ENCODE peak calls at places on chromosomes 11 and 22, in eight cellular contexts. L, R, C, G, N, T, E and J are unnamed samples.

GRCh38 chr11:134098566-134099184 is 29.8 kb downstream of the JAM3 start:
- DNase-seq in L (no peak), R (no peak), C (no peak), G (no peak), N (peak; percentile 24), T (no peak), E (no peak), J (no peak)

GRCh38 chr22:17198188-17199130 is 20.8 kb downstream of the ADA2 start:
- DNase-seq in L (no peak), R (no peak), C (no peak), G (peak; percentile 24), N (peak; percentile 60), T (no peak), E (peak; percentile 67), J (no peak)

GRCh38 chr11:107563702-107564101 is 1.8 kb downstream of the ALKBH8 start:
- DNase-seq in L (peak; percentile 66), R (peak; percentile 69), C (no peak), G (peak; percentile 81), N (peak; percentile 51), T (peak; percentile 41), E (no peak), J (peak; percentile 82)

GRCh38 chr11:290621-291231 is 1.8 kb downstream of the PGGHG start:
- DNase-seq in L (no peak), R (no peak), C (no peak), G (no peak), N (no peak), T (no peak), E (peak; percentile 48), J (no peak)

GRCh38 chr22:38724926-38725571 is 19.3 kb downstream of the GTPBP1 start:
- DNase-seq in L (peak; percentile 41), R (peak; percentile 50), C (no peak), G (peak; percentile 69), N (peak; percentile 56), T (no peak), E (peak; percentile 23), J (peak; percentile 44)

GRCh38 chr11:11731311-11732083 is 109.7 kb upstream of the GALNT18 start:
- DNase-seq in L (peak; percentile 73), R (peak; percentile 48), C (no peak), G (peak; percentile 85), N (no peak), T (no peak), E (no peak), J (peak; percentile 19)

GRCh38 chr11:101323997-101324396 is 194.4 kb upstream of the PGR start:
- DNase-seq in L (no peak), R (no peak), C (no peak), G (no peak), N (peak; percentile 2), T (no peak), E (no peak), J (no peak)

GRCh38 chr11:534592-535518 is 521 bp downstream of the HRAS start:
- DNase-seq in L (no peak), R (peak; percentile 9), C (no peak), G (peak; percentile 66), N (peak; percentile 25), T (no peak), E (peak; percentile 77), J (peak; percentile 67)

GRCh38 chr11:75350743-75351540 is 519 bp downstream of the ARRB1 start:
- DNase-seq in L (peak; percentile 46), R (peak; percentile 35), C (no peak), G (peak; percentile 64), N (no peak), T (no peak), E (peak; percentile 78), J (peak; percentile 60)

GRCh38 chr11:77497368-77497767 is 23.5 kb upstream of the PAK1 start:
- DNase-seq in L (peak; percentile 13), R (no peak), C (no peak), G (peak; percentile 30), N (no peak), T (no peak), E (no peak), J (no peak)

GRCh38 chr11:19924321-19925115 is 211.9 kb downstream of the NAV2 start:
- DNase-seq in L (no peak), R (no peak), C (no peak), G (no peak), N (no peak), T (no peak), E (no peak), J (peak; percentile 18)

GRCh38 chr11:134664863-134665535 is 253.0 kb upstream of the B3GAT1 start:
- DNase-seq in L (no peak), R (no peak), C (no peak), G (no peak), N (no peak), T (no peak), E (no peak), J (no peak)

GRCh38 chr22:27991586-27992293 is 72.7 kb upstream of the PITPNB start:
- DNase-seq in L (no peak), R (no peak), C (no peak), G (no peak), N (no peak), T (no peak), E (no peak), J (no peak)

GRCh38 chr11:57313788-57314135 is 11.0 kb downstream of the TNKS1BP1 start:
- DNase-seq in L (no peak), R (no peak), C (no peak), G (no peak), N (no peak), T (no peak), E (peak; percentile 47), J (no peak)

GRCh38 chr11:57311109-57311936 is 13.4 kb downstream of the TNKS1BP1 start:
- DNase-seq in L (peak; percentile 97), R (peak; percentile 99), C (peak; percentile 79), G (peak; percentile 97), N (peak; percentile 85), T (peak; percentile 92), E (peak; percentile 99), J (peak; percentile 97)

GRCh38 chr11:57314221-57314973 is 10.4 kb downstream of the TNKS1BP1 start:
- DNase-seq in L (no peak), R (no peak), C (no peak), G (no peak), N (no peak), T (no peak), E (peak; percentile 47), J (no peak)

GRCh38 chr11:57313071-57313787 is 11.5 kb downstream of the TNKS1BP1 start:
- DNase-seq in L (no peak), R (no peak), C (no peak), G (no peak), N (no peak), T (no peak), E (peak; percentile 60), J (no peak)

GRCh38 chr11:57312511-57313021 is 12.2 kb downstream of the TNKS1BP1 start:
- DNase-seq in L (no peak), R (no peak), C (no peak), G (no peak), N (no peak), T (no peak), E (peak; percentile 60), J (no peak)
- H3K4me3 ChIP-seq in L (no peak overlapping the region), R (no peak overlapping the region), C (no peak overlapping the region), G (no peak overlapping the region), N (no peak overlapping the region), T (no peak overlapping the region), E (peak overlapping the region; percentile 68), J (peak overlapping the region; percentile 68)

GRCh38 chr11:131683666-131684065 is 313.3 kb downstream of the NTM start:
- DNase-seq in L (no peak), R (no peak), C (no peak), G (no peak), N (no peak), T (no peak), E (no peak), J (no peak)

GRCh38 chr11:131684111-131685060 is 314.0 kb downstream of the NTM start:
- DNase-seq in L (no peak), R (no peak), C (no peak), G (no peak), N (no peak), T (no peak), E (no peak), J (no peak)

GRCh38 chr11:131683131-131683530 is 312.7 kb downstream of the NTM start:
- DNase-seq in L (no peak), R (no peak), C (no peak), G (no peak), N (no peak), T (no peak), E (no peak), J (no peak)

GRCh38 chr11:131682373-131683015 is 312.1 kb downstream of the NTM start:
- DNase-seq in L (no peak), R (no peak), C (no peak), G (no peak), N (no peak), T (no peak), E (no peak), J (no peak)

DNA sequence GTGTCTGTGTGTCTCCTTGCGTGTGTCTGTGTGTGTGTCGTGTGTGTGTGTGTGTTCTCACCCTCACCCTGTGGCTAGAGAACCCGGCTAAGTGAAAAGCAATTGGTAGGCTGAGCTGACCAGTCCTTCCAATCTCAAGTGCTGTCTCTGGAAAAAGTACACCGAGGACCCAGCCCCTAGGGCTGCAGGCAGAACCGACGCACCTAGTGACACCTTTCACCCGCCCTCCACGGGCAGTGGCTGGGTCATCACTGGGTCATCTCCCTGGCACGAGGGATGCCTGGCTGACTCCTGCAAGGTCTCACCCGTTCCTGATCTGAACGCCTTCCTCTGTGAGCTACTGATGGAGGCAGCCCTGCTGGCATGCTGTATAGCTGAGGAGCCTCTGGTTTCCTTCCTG is 311.5 kb downstream of the NTM start:
- DNase-seq in L (no peak), R (no peak), C (no peak), G (no peak), N (no peak), T (no peak), E (no peak), J (no peak)
- H3K4me3 ChIP-seq in L (no peak overlapping the region), R (no peak overlapping the region), C (no peak overlapping the region), G (no peak overlapping the region), N (no peak overlapping the region), T (no peak overlapping the region), E (no peak overlapping the region), J (no peak overlapping the region)

GRCh38 chr11:61357894-61358239 is 3.8 kb downstream of the CYB561A3 start:
- DNase-seq in L (no peak), R (no peak), C (no peak), G (no peak), N (no peak), T (no peak), E (no peak), J (no peak)
- H3K4me3 ChIP-seq in L (no peak overlapping the region), R (no peak overlapping the region), C (no peak overlapping the region), G (no peak overlapping the region), N (no peak overlapping the region), T (no peak overlapping the region), E (no peak overlapping the region), J (no peak overlapping the region)

GRCh38 chr11:13666708-13667107 is 1.8 kb upstream of the FAR1 start:
- DNase-seq in L (no peak), R (no peak), C (no peak), G (no peak), N (no peak), T (no peak), E (no peak), J (no peak)

GRCh38 chr11:13668102-13668956 is at the start of gene FAR1:
- DNase-seq in L (peak; percentile 99), R (peak; percentile 99), C (peak; percentile 97), G (peak; percentile 99), N (peak; percentile 98), T (peak; percentile 96), E (peak; percentile 98), J (peak; percentile 100)

GRCh38 chr11:13668957-13669521 is 571 bp downstream of the FAR1 start:
- DNase-seq in L (peak; percentile 7), R (peak; percentile 17), C (no peak), G (peak; percentile 67), N (peak; percentile 54), T (no peak), E (peak; percentile 70), J (peak; percentile 66)

GRCh38 chr11:13667795-13668101 is 720 bp upstream of the FAR1 start:
- DNase-seq in L (no peak), R (no peak), C (no peak), G (no peak), N (no peak), T (no peak), E (no peak), J (no peak)

GRCh38 chr11:13667245-13667644 is 1.2 kb upstream of the FAR1 start:
- DNase-seq in L (peak; percentile 3), R (no peak), C (peak; percentile 10), G (peak; percentile 75), N (no peak), T (no peak), E (no peak), J (no peak)
- H3K4me3 ChIP-seq in L (no peak overlapping the region), R (peak overlapping the region; percentile 75), C (no peak overlapping the region), G (peak overlapping the region; percentile 84), N (peak overlapping the region; percentile 55), T (no peak overlapping the region), E (peak overlapping the region; percentile 98), J (peak overlapping the region; percentile 87)